ENCODE peak calls at places on chromosomes 11 and 22, in five cellular contexts. Y is astrocyte of the spinal cord, U is mesendoderm, B is fibroblast of mammary gland, X is H1. Q is an unnamed sample.

GRCh38 chr22:36860017-36860416 is 789 bp upstream of the NCF4 start:
- DNase-seq in Y (no peak), U (no peak), B (no peak), X (no peak), Q (no peak)

GRCh38 chr11:772429-773390 is 4.6 kb downstream of the GATD1 start:
- DNase-seq in Y (no peak), U (no peak), B (no peak), X (no peak), Q (no peak)

GRCh38 chr11:116454951-116455350 is 317.8 kb downstream of the BUD13 start:
- DNase-seq in Y (no peak), U (no peak), B (no peak), X (no peak), Q (no peak)

GRCh38 chr22:29315286-29316195 is at the start of gene RASL10A:
- DNase-seq in Y (no peak), U (no peak), B (no peak), X (no peak), Q (no peak)

GRCh38 chr11:11247576-11247975 is 105.5 kb downstream of the CSNK2A3 start:
- DNase-seq in Y (no peak), U (no peak), B (no peak), X (no peak), Q (no peak)

GRCh38 chr22:25366408-25366807 is 147.0 kb downstream of the CRYBB2 start:
- DNase-seq in Y (no peak), U (no peak), B (no peak), X (no peak), Q (no peak)

GRCh38 chr11:118984825-118985224 is 13.1 kb upstream of the CENATAC start:
- DNase-seq in Y (no peak), U (no peak), B (no peak), X (no peak), Q (no peak)

GRCh38 chr11:88288560-88288959 is 49.0 kb downstream of the CTSC start:
- DNase-seq in Y (no peak), U (no peak), B (no peak), X (no peak), Q (no peak)

GRCh38 chr11:77154381-77155081 is 26.5 kb downstream of the MYO7A start:
- DNase-seq in Y (no peak), U (no peak), B (no peak), X (no peak), Q (no peak)

GRCh38 chr11:100681064-100681502 is 6.0 kb upstream of the ARHGAP42 start:
- DNase-seq in Y (peak; percentile 73), U (peak; percentile 71), B (peak; percentile 74), X (no peak), Q (peak; percentile 65)

GRCh38 chr22:44574581-44575343 is 76.7 kb upstream of the RTL6 start:
- DNase-seq in Y (no peak), U (no peak), B (no peak), X (no peak), Q (peak; percentile 11)

GRCh38 chr11:65087827-65088226 is 3.8 kb downstream of the ZFPL1 start:
- DNase-seq in Y (no peak), U (no peak), B (no peak), X (no peak), Q (no peak)

GRCh38 chr11:102853956-102854355 is 10.5 kb upstream of the MMP3 start:
- DNase-seq in Y (no peak), U (no peak), B (no peak), X (no peak), Q (no peak)

GRCh38 chr11:102347526-102348331 is 715 bp downstream of the BIRC2 start:
- DNase-seq in Y (peak; percentile 50), U (peak; percentile 42), B (peak; percentile 41), X (no peak), Q (peak; percentile 55)

GRCh38 chr22:47090591-47091240 is 328.3 kb downstream of the TBC1D22A start:
- DNase-seq in Y (peak; percentile 28), U (peak; percentile 88), B (peak; percentile 38), X (no peak), Q (peak; percentile 47)

GRCh38 chr11:108958446-108959123 is 293.7 kb downstream of the DDX10 start:
- DNase-seq in Y (peak; percentile 68), U (peak; percentile 21), B (peak; percentile 84), X (no peak), Q (peak; percentile 80)

GRCh38 chr11:63906585-63906984 is 10.4 kb downstream of the RCOR2 start:
- DNase-seq in Y (no peak), U (peak; percentile 43), B (no peak), X (no peak), Q (no peak)

GRCh38 chr11:132078230-132078629 is 707.8 kb downstream of the NTM start:
- DNase-seq in Y (no peak), U (no peak), B (no peak), X (no peak), Q (no peak)

GRCh38 chr11:111301840-111302113 is 3.4 kb downstream of the POU2AF3 start:
- DNase-seq in Y (no peak), U (no peak), B (no peak), X (no peak), Q (no peak)

GRCh38 chr11:12076840-12077534 is 33.4 kb upstream of the MICAL2 start:
- DNase-seq in Y (no peak), U (no peak), B (no peak), X (no peak), Q (no peak)

GRCh38 chr11:75200051-75200450 is 40.5 kb upstream of the TPBGL start:
- DNase-seq in Y (no peak), U (no peak), B (no peak), X (no peak), Q (no peak)

GRCh38 chr11:123564225-123564624 is 90.2 kb downstream of the SCN3B start:
- DNase-seq in Y (no peak), U (no peak), B (no peak), X (no peak), Q (no peak)
- H3K4me3 ChIP-seq in Y (no peak overlapping the region), U (no peak overlapping the region), B (no peak overlapping the region), X (no peak overlapping the region), Q (no peak overlapping the region)

GRCh38 chr22:28187612-28188011 is 268.6 kb upstream of the PITPNB start:
- DNase-seq in Y (no peak), U (peak; percentile 34), B (no peak), X (no peak), Q (no peak)
- H3K4me3 ChIP-seq in Y (no peak overlapping the region), U (no peak overlapping the region), B (no peak overlapping the region), X (no peak overlapping the region), Q (no peak overlapping the region)

GRCh38 chr11:71339178-71339881 is 87.0 kb upstream of the SHANK2 start:
- DNase-seq in Y (no peak), U (no peak), B (peak; percentile 12), X (no peak), Q (no peak)

GRCh38 chr11:71340076-71340606 is 87.8 kb upstream of the SHANK2 start:
- DNase-seq in Y (no peak), U (no peak), B (no peak), X (no peak), Q (no peak)

GRCh38 chr11:71336996-71337772 is 84.8 kb upstream of the SHANK2 start:
- DNase-seq in Y (no peak), U (no peak), B (no peak), X (no peak), Q (no peak)

GRCh38 chr11:71341173-71341572 is 88.8 kb upstream of the SHANK2 start:
- DNase-seq in Y (no peak), U (no peak), B (no peak), X (no peak), Q (no peak)

GRCh38 chr11:71338806-71339177 is 86.4 kb upstream of the SHANK2 start:
- DNase-seq in Y (no peak), U (no peak), B (no peak), X (no peak), Q (peak; percentile 58)
- H3K4me3 ChIP-seq in Y (no peak overlapping the region), U (no peak overlapping the region), B (no peak overlapping the region), X (no peak overlapping the region), Q (peak overlapping the region; percentile 6)

DNA sequence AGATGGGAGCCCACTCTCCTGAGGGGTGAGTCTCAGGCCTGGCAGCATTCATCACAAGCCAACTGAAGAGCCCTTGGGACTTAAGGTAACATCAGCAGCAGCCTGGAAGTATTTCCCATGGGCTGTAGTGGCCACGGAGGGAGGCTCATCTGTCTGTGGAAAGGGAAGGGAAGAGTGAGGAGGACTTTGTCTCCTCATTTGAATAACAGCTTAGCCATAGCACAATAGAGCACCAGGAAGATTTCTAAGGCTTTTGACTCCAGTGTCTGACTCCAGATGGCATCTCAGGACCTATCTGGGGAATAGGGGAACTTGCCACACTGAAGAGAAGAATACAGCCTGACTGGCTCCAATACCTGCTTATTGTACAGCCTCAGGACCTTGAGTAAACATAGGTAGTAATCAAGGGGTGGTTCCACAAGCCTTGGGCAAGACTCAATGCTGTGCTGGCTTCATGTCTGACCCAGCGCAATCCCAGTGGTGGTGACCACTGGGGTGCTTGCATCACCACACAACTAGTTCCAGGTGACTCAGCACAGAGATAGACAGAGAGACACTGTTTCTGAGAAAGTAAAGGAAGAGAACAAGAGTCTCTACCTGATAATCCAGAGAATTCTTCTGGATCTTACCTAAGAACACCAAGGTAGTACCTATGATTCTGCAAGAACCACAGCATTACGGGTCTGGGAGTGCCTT is 510.5 kb upstream of the CCDC179 start:
- DNase-seq in Y (no peak), U (no peak), B (peak; percentile 12), X (no peak), Q (no peak)
- H3K4me3 ChIP-seq in Y (no peak overlapping the region), U (no peak overlapping the region), B (no peak overlapping the region), X (no peak overlapping the region), Q (no peak overlapping the region)

GRCh38 chr11:35145249-35145648 is 6.3 kb downstream of the CD44 start:
- DNase-seq in Y (peak; percentile 80), U (no peak), B (peak; percentile 52), X (no peak), Q (peak; percentile 73)
- H3K4me3 ChIP-seq in Y (no peak overlapping the region), U (no peak overlapping the region), B (no peak overlapping the region), X (no peak overlapping the region), Q (peak overlapping the region; percentile 18)

Q was measured in fibroblast of lung.